ENCODE peak calls at places on chromosomes 5 and 9, in six cellular contexts. B, T, X, L, D and W are unnamed samples.

GRCh38 chr5:55633574-55634203 is 78.4 kb downstream of the SLC38A9 start:
- DNase-seq in B (peak), T (no peak), X (peak), L (no peak), D (no peak), W (no peak)

GRCh38 chr5:72042097-72042496 is 65.2 kb upstream of the MAP1B start:
- DNase-seq in B (no peak), T (no peak), X (peak), L (no peak), D (no peak), W (no peak)

GRCh38 chr9:72185561-72185960 is 36.3 kb downstream of the GDA start:
- DNase-seq in B (no peak), T (no peak), X (no peak), L (no peak), D (no peak), W (no peak)

GRCh38 chr9:97703437-97704326 is 6.5 kb upstream of the XPA start:
- DNase-seq in B (no peak), T (no peak), X (peak), L (peak), D (no peak), W (no peak)

GRCh38 chr5:131548190-131548589 is 86.8 kb downstream of the RAPGEF6 start:
- DNase-seq in B (no peak), T (no peak), X (no peak), L (no peak), D (no peak), W (no peak)

GRCh38 chr5:72434781-72435437 is 72.3 kb downstream of the ZNF366 start:
- DNase-seq in B (no peak), T (no peak), X (no peak), L (no peak), D (no peak), W (no peak)

GRCh38 chr9:93256878-93257807 is 73.2 kb downstream of the WNK2 start:
- DNase-seq in B (peak), T (no peak), X (no peak), L (no peak), D (peak), W (no peak)

GRCh38 chr5:14396071-14396470 is 185.5 kb upstream of the OTULINL start:
- DNase-seq in B (no peak), T (no peak), X (no peak), L (peak), D (no peak), W (no peak)

GRCh38 chr5:160271396-160271795 is 41.0 kb downstream of the CCNJL start:
- DNase-seq in B (peak), T (no peak), X (no peak), L (peak), D (no peak), W (no peak)

GRCh38 chr9:14096182-14096922 is 217.6 kb downstream of the NFIB start:
- DNase-seq in B (no peak), T (no peak), X (peak), L (peak), D (no peak), W (peak)